ENCODE peak calls at places on chromosomes 5 and 9, in seven cellular contexts. X, A, Q, T, K, U and J are unnamed samples.

GRCh38 chr5:7518947-7519560 is 123.1 kb downstream of the ADCY2 start:
- DNase-seq in X (no peak), A (no peak), Q (peak), T (no peak), K (no peak), U (no peak), J (no peak)

GRCh38 chr5:129917224-129917623 is 13.0 kb downstream of the CHSY3 start:
- DNase-seq in X (peak), A (peak), Q (no peak), T (no peak), K (no peak), U (no peak), J (no peak)

GRCh38 chr5:157828031-157828948 is 30.7 kb downstream of the CLINT1 start:
- DNase-seq in X (peak), A (no peak), Q (no peak), T (no peak), K (peak), U (no peak), J (no peak)

GRCh38 chr9:15999422-16000339 is 446.8 kb downstream of the CCDC171 start:
- DNase-seq in X (peak), A (peak), Q (peak), T (no peak), K (no peak), U (no peak), J (no peak)

GRCh38 chr9:70677336-70677735 is 262.9 kb upstream of the KLF9 start:
- DNase-seq in X (peak), A (no peak), Q (no peak), T (no peak), K (no peak), U (no peak), J (no peak)

GRCh38 chr5:156322666-156323065 is 4.3 kb upstream of the SGCD start:
- DNase-seq in X (no peak), A (no peak), Q (no peak), T (no peak), K (no peak), U (no peak), J (no peak)

GRCh38 chr9:83623634-83623991 is 670 bp downstream of the IDNK start:
- DNase-seq in X (peak), A (no peak), Q (no peak), T (no peak), K (peak), U (peak), J (peak)

GRCh38 chr5:124783794-124784193 is 37.4 kb upstream of the ZNF608 start:
- DNase-seq in X (peak), A (peak), Q (no peak), T (no peak), K (no peak), U (no peak), J (no peak)

GRCh38 chr5:97135868-97136267 is 6.5 kb downstream of the LIX1 start:
- DNase-seq in X (no peak), A (no peak), Q (no peak), T (no peak), K (no peak), U (no peak), J (no peak)

GRCh38 chr5:79727722-79728355 is 38.2 kb downstream of the CMYA5 start:
- DNase-seq in X (no peak), A (peak), Q (no peak), T (peak), K (no peak), U (no peak), J (no peak)

GRCh38 chr5:40441733-40442132 is 238.0 kb upstream of the PTGER4 start:
- DNase-seq in X (no peak), A (no peak), Q (no peak), T (no peak), K (no peak), U (peak), J (peak)

GRCh38 chr5:143536364-143536763 is 132.9 kb upstream of the NR3C1 start:
- DNase-seq in X (peak), A (peak), Q (peak), T (no peak), K (no peak), U (peak), J (no peak)

GRCh38 chr9:87685431-87685830 is 40.5 kb upstream of the CTSL start:
- DNase-seq in X (no peak), A (no peak), Q (no peak), T (no peak), K (no peak), U (no peak), J (no peak)

GRCh38 chr5:9877473-9877872 is 247.3 kb upstream of the TAS2R1 start:
- DNase-seq in X (no peak), A (peak), Q (no peak), T (no peak), K (no peak), U (no peak), J (no peak)

DNA sequence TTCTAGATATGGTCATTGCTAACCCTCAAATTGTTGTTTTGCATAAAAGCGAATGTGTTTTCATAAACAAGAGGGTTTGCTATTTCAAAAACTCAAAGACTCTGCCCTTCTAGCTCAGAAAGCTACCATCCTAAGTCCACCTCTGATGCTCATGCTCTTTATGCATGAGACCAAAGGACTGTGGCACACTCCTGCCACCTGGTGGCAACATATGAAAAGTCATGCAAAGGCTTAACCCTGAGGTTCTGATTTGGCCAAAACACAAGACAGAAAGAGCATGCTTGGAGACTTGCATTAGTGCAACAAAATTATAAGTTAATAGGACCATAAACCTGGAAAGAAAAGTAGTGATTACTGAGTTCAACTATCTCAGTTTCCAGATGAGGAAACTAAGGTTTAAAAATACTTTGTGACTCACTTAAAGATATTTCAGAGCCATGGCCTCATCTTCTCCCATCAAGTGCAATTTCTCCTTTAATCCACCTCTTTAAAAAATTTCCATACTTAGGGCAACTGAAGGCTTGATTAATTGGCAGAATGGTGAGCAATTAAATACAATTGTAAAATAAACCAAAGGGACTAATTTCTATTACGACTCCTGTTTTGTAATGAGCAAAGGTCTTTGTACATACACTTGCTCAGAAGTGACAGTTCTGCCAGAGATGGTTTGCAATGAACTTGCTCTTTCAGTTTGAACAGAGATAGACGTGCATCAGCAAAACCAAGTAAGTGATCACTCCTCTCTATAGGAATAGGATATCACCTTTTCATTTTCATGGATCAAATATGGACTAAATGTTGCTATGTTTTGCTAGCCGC is 110.7 kb upstream of the RAD23B start:
- DNase-seq in X (peak), A (peak), Q (peak), T (peak), K (peak), U (peak), J (peak)
- H3K4me3 ChIP-seq in X (no peak), A (no peak), Q (no peak), T (no peak), K (no peak), U (no peak), J (no peak)

GRCh38 chr5:169299651-169300467 is 1.1 kb downstream of the SLIT3 start:
- DNase-seq in X (peak), A (peak), Q (peak), T (no peak), K (no peak), U (no peak), J (no peak)
- H3K4me3 ChIP-seq in X (peak), A (peak), Q (peak), T (peak), K (no peak), U (no peak), J (no peak)

DNA sequence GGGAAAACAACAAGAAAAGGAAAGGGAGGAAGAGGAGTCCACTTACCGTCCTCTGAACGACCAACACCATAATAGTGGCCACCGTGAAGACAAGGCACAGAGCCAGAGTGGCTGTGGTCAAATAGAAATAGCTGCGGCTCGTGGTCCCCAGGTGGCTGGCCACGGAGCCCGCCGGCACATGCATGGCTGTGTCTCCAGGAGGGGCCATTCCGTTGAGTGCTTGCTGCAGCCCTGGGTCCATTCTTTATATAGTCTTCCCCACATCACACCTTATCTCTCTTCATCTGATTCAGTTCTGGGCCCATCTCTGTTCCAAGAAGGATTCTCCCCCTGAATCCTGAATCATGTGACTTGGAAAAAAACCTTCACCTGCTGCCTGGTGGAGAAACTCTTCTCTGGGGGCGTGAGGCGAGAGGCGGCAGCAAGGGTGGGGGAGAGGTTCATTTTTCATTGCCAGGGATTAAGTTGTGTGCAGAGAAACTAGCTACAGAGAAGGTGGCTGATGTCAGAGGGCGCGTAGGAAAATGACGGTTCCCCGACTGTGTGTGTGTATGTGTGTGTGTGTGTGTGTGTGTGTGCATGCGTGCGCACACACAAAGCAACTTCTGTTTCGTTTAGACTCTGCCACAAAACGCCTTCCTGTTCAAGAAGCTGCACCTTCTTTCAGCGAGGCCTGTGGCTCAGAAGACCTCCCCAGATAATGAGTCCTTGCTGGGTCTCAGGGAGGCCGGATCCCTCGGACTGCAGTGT is at the start of gene TNFSF8:
- DNase-seq in X (no peak), A (no peak), Q (no peak), T (no peak), K (peak), U (no peak), J (peak)
- H3K4me3 ChIP-seq in X (no peak), A (no peak), Q (no peak), T (peak), K (peak), U (no peak), J (peak)

DNA sequence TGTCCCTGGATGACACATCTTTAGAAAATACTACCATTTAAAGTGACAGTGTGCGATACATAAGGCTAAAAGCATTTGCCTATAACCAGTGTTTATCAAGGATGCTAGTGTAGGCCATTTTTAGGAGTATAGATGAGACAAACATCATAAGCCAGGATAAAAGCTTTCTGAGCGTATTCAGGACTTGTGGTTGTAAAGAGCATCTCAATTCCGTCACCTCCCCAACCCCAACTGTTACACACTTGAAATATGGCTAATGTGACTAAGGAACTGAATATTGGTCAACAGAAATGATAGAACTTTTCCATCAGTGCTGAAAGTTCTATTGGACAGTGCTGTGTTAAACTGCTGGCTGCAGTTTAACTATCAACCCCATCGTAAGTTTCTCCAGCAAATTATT is 4.5 kb downstream of the SNX18 start:
- DNase-seq in X (no peak), A (peak), Q (no peak), T (no peak), K (no peak), U (no peak), J (no peak)
- H3K4me3 ChIP-seq in X (peak), A (peak), Q (no peak), T (peak), K (no peak), U (no peak), J (peak)